ENCODE peak calls at places on chromosome 6, in eight cellular contexts. A, I, G, B, N, K, J and X are unnamed samples.

GRCh38 chr6:120558294-120558693 is 776.0 kb downstream of the TBC1D32 start:
- DNase-seq in N (no peak), J (no peak), K (no peak), A (no peak), B (no peak), G (no peak), I (no peak), X (no peak)

GRCh38 chr6:166687538-166688259 is 60.6 kb upstream of the RPS6KA2 start:
- DNase-seq in B (no peak), N (no peak), K (no peak), A (no peak), I (no peak), J (no peak), G (no peak), X (no peak)

GRCh38 chr6:34757687-34758274 is 476 bp downstream of the SNRPC start:
- DNase-seq in N (no peak), I (no peak), K (no peak), G (no peak), B (no peak), J (no peak), A (no peak), X (no peak)

GRCh38 chr6:119179062-119179461 is 100.6 kb upstream of the FAM184A start:
- DNase-seq in K (no peak), A (no peak), J (no peak), I (no peak), G (no peak), N (no peak), B (no peak), X (no peak)

GRCh38 chr6:37516076-37516919 is 16.6 kb upstream of the CCDC167 start:
- DNase-seq in A (no peak), B (peak), N (peak), K (peak), J (peak), G (peak), I (peak), X (no peak)

GRCh38 chr6:107667790-107668189 is 156.3 kb downstream of the SCML4 start:
- DNase-seq in N (no peak), J (no peak), I (no peak), A (no peak), G (no peak), K (no peak), B (no peak), X (no peak)

GRCh38 chr6:47000842-47001241 is 41.3 kb downstream of the ADGRF1 start:
- DNase-seq in N (peak), A (no peak), I (no peak), G (no peak), K (no peak), J (no peak), B (no peak), X (no peak)

GRCh38 chr6:12392490-12392889 is 102.3 kb downstream of the EDN1 start:
- DNase-seq in B (no peak), J (no peak), I (no peak), G (no peak), N (no peak), A (no peak), K (no peak), X (no peak)

GRCh38 chr6:133977983-133978895 is 25.2 kb downstream of the TBPL1 start:
- DNase-seq in K (no peak), I (no peak), J (no peak), A (peak), G (no peak), B (no peak), N (peak), X (peak)

GRCh38 chr6:21214738-21215448 is 378.7 kb upstream of the SOX4 start:
- DNase-seq in A (no peak), N (no peak), J (no peak), G (no peak), B (no peak), K (no peak), I (no peak), X (no peak)

GRCh38 chr6:156658186-156658585 is 119.0 kb upstream of the ARID1B start:
- DNase-seq in J (no peak), K (no peak), G (no peak), B (peak), N (no peak), I (no peak), A (peak), X (peak)

GRCh38 chr6:4102687-4103244 is 23.8 kb upstream of the FAM217A start:
- DNase-seq in B (no peak), A (no peak), J (no peak), N (no peak), G (peak), K (no peak), I (no peak), X (no peak)

GRCh38 chr6:167464177-167464576 is 139.3 kb downstream of the TTLL2 start:
- DNase-seq in G (no peak), K (no peak), I (no peak), J (no peak), N (no peak), B (no peak), A (no peak), X (no peak)

GRCh38 chr6:143361536-143362191 is 88.8 kb downstream of the ADAT2 start:
- DNase-seq in J (no peak), A (no peak), B (no peak), K (no peak), G (no peak), I (no peak), N (no peak), X (peak)

GRCh38 chr6:8225113-8225512 is 122.8 kb upstream of the EEF1E1 start:
- DNase-seq in J (no peak), I (no peak), B (no peak), N (peak), G (no peak), K (no peak), A (no peak), X (no peak)

GRCh38 chr6:40037271-40037670 is 103.0 kb upstream of the MOCS1 start:
- DNase-seq in N (no peak), I (no peak), G (no peak), B (no peak), J (no peak), K (no peak), A (no peak), X (no peak)

GRCh38 chr6:117547688-117548621 is 54.4 kb downstream of the GOPC start:
- DNase-seq in J (no peak), I (peak), G (peak), B (peak), N (no peak), K (peak), A (no peak), X (no peak)

GRCh38 chr6:39047434-39048327 is 900 bp upstream of the GLP1R start:
- DNase-seq in I (no peak), B (no peak), J (no peak), G (no peak), K (no peak), N (no peak), A (no peak), X (no peak)

GRCh38 chr6:6996124-6996523 is 111.6 kb upstream of the RREB1 start:
- DNase-seq in B (no peak), N (no peak), K (no peak), J (no peak), A (no peak), I (no peak), G (no peak), X (no peak)

GRCh38 chr6:36312854-36313627 is 23.6 kb downstream of the BNIP5 start:
- DNase-seq in K (no peak), N (no peak), J (no peak), G (no peak), A (no peak), B (peak), I (no peak), X (no peak)

GRCh38 chr6:131443514-131443913 is 129.5 kb upstream of the ARG1 start:
- DNase-seq in K (no peak), B (no peak), J (no peak), I (no peak), G (no peak), A (no peak), N (no peak), X (no peak)

GRCh38 chr6:154356118-154356517 is 485 bp downstream of the IPCEF1 start:
- DNase-seq in A (no peak), J (no peak), K (no peak), G (no peak), N (no peak), I (no peak), B (no peak), X (no peak)

DNA sequence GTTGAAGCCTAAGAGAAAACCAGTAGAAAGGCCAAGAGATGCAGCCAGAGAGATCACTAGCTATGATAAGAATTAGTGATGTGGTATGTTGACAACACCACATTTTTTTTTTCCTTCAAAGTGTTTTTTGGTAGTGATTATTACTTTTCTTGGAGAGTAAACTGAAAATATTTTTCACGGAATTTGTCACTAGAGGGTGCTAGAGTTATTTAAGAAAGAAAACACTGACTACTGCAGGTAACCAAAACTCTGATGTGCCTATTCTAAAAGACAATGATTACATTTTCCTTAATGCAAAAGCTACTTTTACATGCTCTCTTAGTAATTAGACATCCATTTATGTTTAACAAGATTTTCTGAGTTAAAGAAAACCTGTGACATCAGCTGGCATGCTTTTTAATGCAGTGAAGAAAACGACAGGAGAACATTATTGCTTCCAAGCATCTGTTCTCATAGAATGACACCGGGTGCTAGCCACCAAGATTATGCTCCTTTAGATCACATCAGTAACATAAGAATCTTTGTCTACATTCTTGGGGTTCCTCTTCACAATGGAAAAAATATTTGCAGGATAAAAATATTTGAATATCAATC is 28.8 kb downstream of the RWDD2A start:
- DNase-seq in J (peak), G (no peak), I (no peak), K (no peak), A (no peak), N (peak), B (no peak), X (peak)
- TF ChIP-seq CTCF in J (peak), G (peak), I (peak), K (peak), A (peak), N (peak), B (no peak), X (peak)

DNA sequence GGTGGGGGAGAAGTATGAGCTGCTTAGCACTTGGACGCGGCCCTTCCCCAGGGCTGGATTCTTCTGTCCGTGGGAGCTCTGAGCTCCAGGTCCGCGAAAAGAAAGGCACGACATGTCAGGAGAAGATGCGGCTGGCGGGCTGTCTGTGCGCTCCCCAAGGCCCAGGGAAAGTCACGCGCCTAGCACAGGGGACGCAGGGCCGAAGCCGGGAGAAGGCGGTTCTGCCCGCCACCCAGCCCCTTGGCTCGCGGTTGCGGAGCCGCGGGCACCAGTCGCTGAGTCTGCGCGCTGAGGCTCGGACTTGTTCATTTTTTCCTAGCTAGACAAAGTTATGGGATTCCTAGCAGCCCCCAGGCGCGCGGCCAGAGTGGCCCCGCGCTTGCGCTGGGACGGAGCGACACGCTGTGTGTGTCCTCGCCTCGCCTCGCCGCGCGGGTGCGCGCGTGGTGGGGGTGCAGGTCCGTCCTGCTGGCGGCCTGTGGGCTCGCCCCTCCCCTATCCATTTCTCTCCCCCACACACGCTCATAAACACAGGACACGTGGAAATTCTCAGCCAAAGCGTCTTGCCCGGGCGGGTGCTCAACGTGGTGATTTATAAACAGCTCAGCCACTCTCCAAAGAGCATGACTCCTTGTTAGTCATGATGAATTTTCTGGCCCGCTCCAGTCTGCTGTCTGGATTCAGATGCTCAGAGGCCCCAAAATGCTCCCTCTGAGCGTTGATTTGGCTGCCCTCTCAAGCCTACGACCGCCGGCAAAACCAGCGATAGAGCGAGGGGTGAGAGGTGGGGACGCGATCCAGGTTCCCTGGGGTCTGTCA is 1.9 kb upstream of the POU3F2 start:
- DNase-seq in A (peak), B (no peak), J (no peak), N (peak), I (no peak), K (no peak), G (no peak), X (peak)
- H3K4me3 ChIP-seq in A (peak), B (peak), J (no peak), N (peak), I (peak), K (no peak), G (peak), X (peak)

GRCh38 chr6:16712931-16713484 is 48.3 kb downstream of the ATXN1 start:
- DNase-seq in G (no peak), N (peak), K (no peak), J (no peak), I (peak), A (peak), B (no peak), X (peak)

GRCh38 chr6:16713597-16713996 is 47.7 kb downstream of the ATXN1 start:
- DNase-seq in I (no peak), G (no peak), K (no peak), J (no peak), N (peak), A (no peak), B (no peak), X (no peak)

GRCh38 chr6:16707101-16707783 is 54.0 kb downstream of the ATXN1 start:
- DNase-seq in G (no peak), N (no peak), B (no peak), K (no peak), A (no peak), J (peak), I (no peak), X (no peak)

GRCh38 chr6:16712250-16712930 is 48.9 kb downstream of the ATXN1 start:
- DNase-seq in K (no peak), N (no peak), A (no peak), B (no peak), J (no peak), I (no peak), G (no peak), X (peak)

DNA sequence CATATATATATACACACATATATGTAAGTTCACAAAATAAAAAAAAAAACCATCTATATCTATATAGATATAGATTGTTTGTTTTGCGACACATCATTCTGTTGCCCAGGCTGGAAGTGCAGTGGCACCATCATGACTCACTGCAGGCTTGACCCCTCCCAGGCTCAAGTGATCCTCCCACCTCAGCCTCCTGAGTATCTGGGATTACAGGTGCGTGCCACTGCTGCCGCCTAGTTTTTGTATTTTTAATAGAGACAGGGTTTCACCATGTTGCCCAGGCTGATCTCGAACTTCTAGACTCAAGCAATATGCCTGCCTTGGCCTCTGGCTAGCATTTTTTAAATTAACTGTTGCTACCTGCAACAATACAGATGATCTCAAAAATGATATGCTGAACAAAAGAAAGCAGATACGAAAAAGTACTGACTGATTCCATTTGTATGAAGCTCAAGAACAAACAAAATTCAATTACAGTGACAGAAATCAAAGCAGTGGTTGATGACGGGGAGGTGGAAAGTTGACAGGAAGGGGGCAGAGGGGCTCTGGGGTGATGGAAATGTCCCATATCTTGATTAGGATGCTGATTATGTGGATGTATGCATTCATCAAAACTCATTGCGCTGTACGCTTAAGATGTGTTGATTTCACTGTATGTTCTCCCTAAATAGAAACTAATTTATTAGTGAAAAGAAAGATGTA is 49.6 kb downstream of the ATXN1 start:
- DNase-seq in N (peak), K (no peak), A (no peak), B (no peak), I (no peak), G (no peak), J (no peak), X (no peak)
- TF ChIP-seq CTCF in N (peak), K (no peak), A (no peak), B (no peak), I (no peak), G (no peak), J (no peak), X (no peak)

DNA sequence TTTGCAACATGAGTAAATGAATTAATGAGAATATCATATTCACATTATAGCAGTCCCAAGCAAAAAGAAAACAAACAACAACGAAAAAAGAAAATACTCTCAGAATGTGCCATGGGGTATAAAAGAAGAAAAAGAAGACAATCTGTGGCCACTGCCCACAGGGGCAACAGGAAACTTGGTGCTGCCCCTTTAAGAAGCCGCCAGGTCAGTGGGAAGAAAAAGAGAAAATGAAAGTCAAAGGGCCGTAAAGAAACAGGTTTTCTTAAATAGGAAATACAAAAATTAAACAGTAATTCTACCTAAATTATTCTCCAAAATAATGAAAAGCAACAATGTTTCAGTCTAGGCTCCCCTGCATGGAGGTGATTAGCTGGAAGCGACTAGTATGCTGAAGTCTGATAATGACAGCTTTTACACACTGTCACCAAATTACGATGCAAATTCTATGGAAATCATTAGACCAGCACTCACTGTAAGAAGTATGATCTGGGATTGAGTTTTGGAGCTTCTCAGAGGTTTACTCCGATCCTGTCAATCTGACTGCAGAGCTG is 23.6 kb downstream of the GMDS start:
- DNase-seq in A (no peak), B (no peak), N (no peak), K (no peak), G (no peak), I (no peak), J (peak), X (no peak)
- H3K4me3 ChIP-seq in A (no peak), B (peak), N (no peak), K (peak), G (peak), I (peak), J (peak), X (peak)

GRCh38 chr6:159852877-159853276 is 37.9 kb upstream of the MAS1 start:
- DNase-seq in I (no peak), N (peak), A (no peak), G (no peak), K (no peak), B (peak), J (peak), X (peak)
- TF ChIP-seq CTCF in I (peak), N (peak), A (peak), G (peak), K (peak), B (peak), J (peak), X (peak)

DNA sequence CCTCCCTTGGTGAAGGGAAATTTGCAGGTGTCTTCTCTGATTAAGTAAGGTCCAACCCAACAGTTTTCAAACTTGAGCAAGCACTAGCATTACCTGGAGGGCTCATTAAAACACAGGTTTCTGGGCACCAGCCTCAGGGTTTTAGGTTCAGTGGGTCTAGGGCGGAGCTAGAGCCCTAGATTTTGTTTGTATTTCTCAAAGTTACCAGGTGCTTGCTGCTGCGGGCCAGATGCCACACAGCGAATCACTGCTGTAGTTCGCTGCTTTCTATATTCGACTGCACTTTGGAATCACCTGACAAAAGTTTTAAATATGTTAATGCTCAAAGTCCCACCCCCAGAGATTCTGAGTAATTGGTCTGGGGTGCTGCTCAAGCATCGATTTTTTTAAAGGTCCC is 838 bp downstream of the COL21A1 start:
- DNase-seq in B (no peak), K (no peak), J (no peak), G (no peak), A (no peak), N (peak), I (no peak), X (no peak)
- H3K4me3 ChIP-seq in B (peak), K (no peak), J (no peak), G (peak), A (no peak), N (peak), I (peak), X (peak)